ENCODE peak calls at places on chromosomes 7 and 10, in eight cellular contexts. F, O, M, B, K, W, D and R are unnamed samples.

GRCh38 chr7:75688200-75689136 is 50.3 kb downstream of the HIP1 start:
- DNase-seq in F (peak; percentile 92), O (peak; percentile 36), M (peak; percentile 96), B (no peak), K (no peak), W (peak; percentile 56), D (no peak), R (no peak)

GRCh38 chr7:44431091-44431608 is 59.3 kb downstream of the NUDCD3 start:
- DNase-seq in F (peak; percentile 54), O (no peak), M (peak; percentile 91), B (no peak), K (no peak), W (peak; percentile 71), D (no peak), R (peak; percentile 11)

GRCh38 chr10:132111871-132112341 is 46.2 kb downstream of the JAKMIP3 start:
- DNase-seq in F (no peak), O (no peak), M (peak; percentile 83), B (no peak), K (no peak), W (no peak), D (peak; percentile 21), R (no peak)

GRCh38 chr10:44386546-44387052 is 1.7 kb upstream of the CXCL12 start:
- DNase-seq in F (no peak), O (peak; percentile 21), M (peak; percentile 87), B (peak; percentile 10), K (peak; percentile 52), W (peak; percentile 97), D (peak; percentile 54), R (peak; percentile 73)

GRCh38 chr10:71835671-71836593 is 15.1 kb downstream of the PSAP start:
- DNase-seq in F (peak; percentile 15), O (peak; percentile 86), M (peak; percentile 92), B (no peak), K (peak; percentile 93), W (no peak), D (no peak), R (peak; percentile 86)

GRCh38 chr10:3832022-3832786 is 47.2 kb upstream of the KLF6 start:
- DNase-seq in F (no peak), O (no peak), M (no peak), B (no peak), K (no peak), W (no peak), D (no peak), R (no peak)

GRCh38 chr10:124792998-124793352 is 1.3 kb upstream of the EEF1AKMT2 start:
- DNase-seq in F (no peak), O (no peak), M (no peak), B (no peak), K (no peak), W (no peak), D (no peak), R (no peak)

GRCh38 chr7:22561895-22562593 is 62.1 kb upstream of the STEAP1B start:
- DNase-seq in F (no peak), O (no peak), M (no peak), B (no peak), K (peak; percentile 13), W (no peak), D (no peak), R (no peak)

GRCh38 chr10:4527281-4527960 is 298.6 kb upstream of the AKR1E2 start:
- DNase-seq in F (no peak), O (no peak), M (no peak), B (no peak), K (peak; percentile 58), W (no peak), D (no peak), R (no peak)

GRCh38 chr7:55570218-55570873 is 2.0 kb downstream of the VOPP1 start:
- DNase-seq in F (no peak), O (no peak), M (no peak), B (no peak), K (no peak), W (no peak), D (no peak), R (no peak)